ENCODE peak calls at places on chromosomes 13 and 19, in five cellular contexts. R is activated B cell treated with CpG ODN at 0.5 μM for 24 hours; J is activated T-helper 17 cell treated with anti-CD3 and anti-CD28 coated beads, Interleukin-2, amount 50 U/mL, for 72 hours; U is heart right ventricle; V is RWPE2. F is an unnamed sample.

GRCh38 chr13:79637086-79637763 is 156.3 kb downstream of the NDFIP2 start:
- ATAC-seq in R (no peak), V (no peak), J (no peak), U (peak; percentile 98), F (no peak)

GRCh38 chr13:74289861-74290260 is 155.7 kb upstream of the KLF12 start:
- ATAC-seq in V (no peak), R (no peak), U (no peak), J (no peak), F (no peak)

GRCh38 chr13:74570834-74571233 is 436.6 kb upstream of the KLF12 start:
- ATAC-seq in J (no peak), V (no peak), R (no peak), U (no peak), F (no peak)

GRCh38 chr13:21595546-21595822 is 8.5 kb downstream of the MICU2 start:
- ATAC-seq in U (no peak), R (peak; percentile 14), V (no peak), J (peak; percentile 21), F (peak; percentile 67)

GRCh38 chr19:948842-949496 is 23.1 kb downstream of the ARID3A start:
- ATAC-seq in V (no peak), J (no peak), R (peak; percentile 18), U (no peak), F (no peak)

GRCh38 chr19:11152318-11153062 is 3.1 kb downstream of the SPC24 start:
- ATAC-seq in V (peak; percentile 31), R (no peak), U (peak; percentile 62), J (no peak), F (no peak)

GRCh38 chr19:29965529-29965928 is 23.5 kb downstream of the URI1 start:
- ATAC-seq in J (no peak), R (no peak), V (peak; percentile 91), U (no peak), F (no peak)

GRCh38 chr13:76148926-76149325 is 512.8 kb downstream of the LMO7 start:
- ATAC-seq in R (no peak), J (no peak), U (no peak), V (peak; percentile 62), F (no peak)

GRCh38 chr13:98658131-98658530 is 81.2 kb upstream of the STK24 start:
- ATAC-seq in J (no peak), V (no peak), R (no peak), U (peak; percentile 36), F (no peak)

GRCh38 chr13:114260818-114261217 is 20.6 kb upstream of the UPF3A start:
- ATAC-seq in J (no peak), U (no peak), V (no peak), R (peak; percentile 52), F (peak; percentile 67)

GRCh38 chr13:49641810-49642291 is 13.5 kb downstream of the ARL11 start:
- ATAC-seq in V (peak; percentile 74), J (no peak), U (peak; percentile 69), R (no peak), F (no peak)

GRCh38 chr13:112959206-112959605 is 9.8 kb upstream of the MCF2L start:
- ATAC-seq in J (no peak), U (peak; percentile 87), R (no peak), V (no peak), F (no peak)

GRCh38 chr13:73109969-73110368 is 51.2 kb downstream of the KLF5 start:
- ATAC-seq in U (no peak), R (no peak), J (no peak), V (no peak), F (no peak)

GRCh38 chr13:20363162-20363561 is 131.0 kb upstream of the GJB6 start:
- ATAC-seq in R (no peak), V (no peak), U (no peak), J (no peak), F (no peak)

GRCh38 chr13:96044238-96044637 is 9.0 kb downstream of the UGGT2 start:
- ATAC-seq in U (no peak), J (no peak), R (no peak), V (no peak), F (no peak)

GRCh38 chr19:47444388-47444821 is 25.1 kb upstream of the MEIS3 start:
- ATAC-seq in U (no peak), V (no peak), R (no peak), J (peak; percentile 39), F (no peak)

GRCh38 chr19:18045307-18046013 is 37.5 kb downstream of the ARRDC2 start:
- ATAC-seq in J (peak; percentile 17), R (peak; percentile 7), U (no peak), V (no peak), F (no peak)

GRCh38 chr13:45258339-45258685 is 57.5 kb upstream of the KCTD4 start:
- ATAC-seq in U (no peak), R (no peak), J (no peak), V (no peak), F (no peak)

GRCh38 chr19:28504727-28505126 is 708.2 kb downstream of the UQCRFS1 start:
- ATAC-seq in U (no peak), J (no peak), V (no peak), R (no peak), F (no peak)

GRCh38 chr13:46341112-46341711 is 45.8 kb downstream of the RUBCNL start:
- ATAC-seq in R (peak; percentile 83), U (peak; percentile 39), J (peak; percentile 97), V (peak; percentile 70), F (peak; percentile 95)

GRCh38 chr13:114142640-114143490 is 10.4 kb upstream of the RASA3 start:
- ATAC-seq in J (peak; percentile 75), R (peak; percentile 19), V (peak; percentile 54), U (peak; percentile 46), F (peak; percentile 61)

GRCh38 chr19:55812449-55812848 is 19.4 kb downstream of the NLRP11 start:
- ATAC-seq in U (no peak), R (no peak), V (no peak), J (no peak), F (no peak)

F was measured in stimulated activated memory B cell treated with anti-CD40 and anti-IgM and Interleukin-4, amounts not matched to agents 10 μg/mL and 1 μg/mL and 100 μg/mL, for 72 hours.